ENCODE peak calls at places on chromosomes 3 and 15, in five cellular contexts. One of them, this sample, is unnamed.
A peak's percentile ranks its signal among the peaks of the same experiment; 100 is the strongest.

GRCh38 chr3:197555281-197556261 is at the start of gene BDH1:
- DNase-seq in astrocyte: peak; percentile 2
- DNase-seq in GM23248: peak; percentile 36
- DNase-seq in body of pancreas: peak; percentile 32
- DNase-seq in MM.1S: peak; percentile 91
- DNase-seq in this sample: no peak

GRCh38 chr15:78059110-78059839 is 18.2 kb downstream of the TBC1D2B start:
- DNase-seq in body of pancreas: no peak
- DNase-seq in astrocyte: peak; percentile 37
- DNase-seq in GM23248: peak; percentile 15
- DNase-seq in MM.1S: no peak
- DNase-seq in this sample: no peak

GRCh38 chr3:270688-271087 is 74.1 kb downstream of the CHL1 start:
- DNase-seq in GM23248: no peak
- DNase-seq in body of pancreas: no peak
- DNase-seq in MM.1S: no peak
- DNase-seq in astrocyte: no peak
- DNase-seq in this sample: no peak

GRCh38 chr3:42070089-42070885 is 20.9 kb upstream of the TRAK1 start:
- DNase-seq in MM.1S: no peak
- DNase-seq in body of pancreas: no peak
- DNase-seq in astrocyte: no peak
- DNase-seq in GM23248: peak; percentile 36
- DNase-seq in this sample: no peak

GRCh38 chr3:5054098-5054497 is 68.0 kb upstream of the ARL8B start:
- DNase-seq in body of pancreas: no peak
- DNase-seq in GM23248: no peak
- DNase-seq in MM.1S: no peak
- DNase-seq in astrocyte: no peak
- DNase-seq in this sample: no peak

GRCh38 chr15:67019069-67019468 is 46.3 kb upstream of the SMAD3 start:
- DNase-seq in body of pancreas: no peak
- DNase-seq in astrocyte: no peak
- DNase-seq in GM23248: no peak
- DNase-seq in MM.1S: no peak
- DNase-seq in this sample: no peak

GRCh38 chr3:140298569-140299070 is 363.6 kb downstream of the CLSTN2 start:
- DNase-seq in body of pancreas: no peak
- DNase-seq in GM23248: no peak
- DNase-seq in astrocyte: no peak
- DNase-seq in MM.1S: no peak
- DNase-seq in this sample: no peak

GRCh38 chr15:76433798-76434400 is 97.3 kb downstream of the ISL2 start:
- DNase-seq in MM.1S: peak; percentile 77
- DNase-seq in body of pancreas: no peak
- DNase-seq in astrocyte: peak; percentile 48
- DNase-seq in GM23248: peak; percentile 39
- DNase-seq in this sample: no peak

GRCh38 chr3:149765762-149766334 is 13.6 kb upstream of the COMMD2 start:
- DNase-seq in GM23248: peak; percentile 66
- DNase-seq in MM.1S: peak; percentile 29
- DNase-seq in astrocyte: peak; percentile 30
- DNase-seq in body of pancreas: no peak
- DNase-seq in this sample: no peak

GRCh38 chr3:101803152-101803782 is 24.3 kb downstream of the NXPE3 start:
- DNase-seq in astrocyte: peak; percentile 53
- DNase-seq in body of pancreas: peak; percentile 74
- DNase-seq in MM.1S: peak; percentile 90
- DNase-seq in GM23248: peak; percentile 77
- DNase-seq in this sample: no peak

GRCh38 chr3:183193762-183194701 is 31.5 kb upstream of the LAMP3 start:
- DNase-seq in MM.1S: no peak
- DNase-seq in astrocyte: no peak
- DNase-seq in body of pancreas: no peak
- DNase-seq in GM23248: no peak
- DNase-seq in this sample: no peak

GRCh38 chr3:196207833-196208607 is 3.2 kb downstream of the ZDHHC19 start:
- DNase-seq in body of pancreas: no peak
- DNase-seq in MM.1S: no peak
- DNase-seq in GM23248: peak; percentile 38
- DNase-seq in astrocyte: no peak
- DNase-seq in this sample: no peak

GRCh38 chr3:107927361-107928083 is 163.3 kb downstream of the CD47 start:
- DNase-seq in MM.1S: peak; percentile 56
- DNase-seq in GM23248: peak; percentile 88
- DNase-seq in astrocyte: peak; percentile 64
- DNase-seq in body of pancreas: peak; percentile 62
- DNase-seq in this sample: no peak

GRCh38 chr3:18758047-18758704 is 333.0 kb upstream of the SATB1 start:
- DNase-seq in GM23248: peak; percentile 33
- DNase-seq in body of pancreas: peak; percentile 55
- DNase-seq in astrocyte: no peak
- DNase-seq in MM.1S: peak; percentile 81
- DNase-seq in this sample: no peak

GRCh38 chr3:52119056-52119455 is 35.2 kb downstream of the POC1A start:
- DNase-seq in GM23248: no peak
- DNase-seq in body of pancreas: no peak
- DNase-seq in astrocyte: no peak
- DNase-seq in MM.1S: no peak
- DNase-seq in this sample: no peak

GRCh38 chr15:67076147-67076843 is 10.9 kb downstream of the SMAD3 start:
- DNase-seq in MM.1S: no peak
- DNase-seq in astrocyte: peak; percentile 84
- DNase-seq in body of pancreas: no peak
- DNase-seq in GM23248: peak; percentile 87
- DNase-seq in this sample: peak; percentile 74

GRCh38 chr3:27356976-27357375 is 12.2 kb downstream of the NEK10 start:
- DNase-seq in body of pancreas: no peak
- DNase-seq in GM23248: no peak
- DNase-seq in MM.1S: no peak
- DNase-seq in astrocyte: no peak
- DNase-seq in this sample: no peak

GRCh38 chr15:68314563-68314962 is 37.0 kb downstream of the FEM1B start:
- DNase-seq in astrocyte: peak; percentile 3
- DNase-seq in MM.1S: no peak
- DNase-seq in body of pancreas: no peak
- DNase-seq in GM23248: no peak
- DNase-seq in this sample: no peak

GRCh38 chr3:119893769-119894168 is 111.9 kb downstream of the NR1I2 start:
- DNase-seq in body of pancreas: no peak
- DNase-seq in MM.1S: no peak
- DNase-seq in GM23248: no peak
- DNase-seq in astrocyte: no peak
- DNase-seq in this sample: no peak

GRCh38 chr3:77251136-77251535 is 211.2 kb downstream of the ROBO2 start:
- DNase-seq in body of pancreas: no peak
- DNase-seq in MM.1S: no peak
- DNase-seq in GM23248: no peak
- DNase-seq in astrocyte: no peak
- DNase-seq in this sample: no peak

GRCh38 chr3:77248420-77248819 is 208.5 kb downstream of the ROBO2 start:
- DNase-seq in astrocyte: no peak
- DNase-seq in body of pancreas: no peak
- DNase-seq in MM.1S: no peak
- DNase-seq in GM23248: no peak
- DNase-seq in this sample: no peak

GRCh38 chr3:77247817-77248216 is 207.9 kb downstream of the ROBO2 start:
- DNase-seq in MM.1S: no peak
- DNase-seq in GM23248: no peak
- DNase-seq in astrocyte: no peak
- DNase-seq in body of pancreas: no peak
- DNase-seq in this sample: no peak

GRCh38 chr3:77247063-77247462 is 207.2 kb downstream of the ROBO2 start:
- DNase-seq in MM.1S: no peak
- DNase-seq in GM23248: no peak
- DNase-seq in body of pancreas: no peak
- DNase-seq in astrocyte: no peak
- DNase-seq in this sample: no peak
- H3K4me1 ChIP-seq in MM.1S: no peaks in the 10 kb centered on the region
- H3K4me1 ChIP-seq in GM23248: no peaks in the 10 kb centered on the region
- H3K4me1 ChIP-seq in body of pancreas: no peaks in the 10 kb centered on the region
- H3K4me1 ChIP-seq in astrocyte: no peaks in the 10 kb centered on the region
- H3K4me1 ChIP-seq in this sample: peaks cover 3% of the 10 kb centered on the region

GRCh38 chr3:159798951-159799350 is 189.7 kb upstream of the IL12A start:
- DNase-seq in MM.1S: no peak
- DNase-seq in body of pancreas: no peak
- DNase-seq in GM23248: peak; percentile 69
- DNase-seq in astrocyte: peak; percentile 94
- DNase-seq in this sample: no peak
- H3K4me1 ChIP-seq in MM.1S: no peaks in the 10 kb centered on the region
- H3K4me1 ChIP-seq in body of pancreas: no peaks in the 10 kb centered on the region
- H3K4me1 ChIP-seq in GM23248: peaks cover 64% of the 10 kb centered on the region
- H3K4me1 ChIP-seq in astrocyte: peaks cover 45% of the 10 kb centered on the region
- H3K4me1 ChIP-seq in this sample: peaks cover 96% of the 10 kb centered on the region

GRCh38 chr15:91852741-91853500 is 587 bp upstream of the SLCO3A1 start:
- DNase-seq in astrocyte: peak; percentile 41
- DNase-seq in body of pancreas: peak; percentile 66
- DNase-seq in GM23248: peak; percentile 86
- DNase-seq in MM.1S: peak; percentile 81
- DNase-seq in this sample: no peak

GRCh38 chr15:91855684-91856553 is 2.4 kb downstream of the SLCO3A1 start:
- DNase-seq in GM23248: peak; percentile 5
- DNase-seq in astrocyte: no peak
- DNase-seq in body of pancreas: peak; percentile 35
- DNase-seq in MM.1S: no peak
- DNase-seq in this sample: no peak

GRCh38 chr15:91855241-91855640 is 1.7 kb downstream of the SLCO3A1 start:
- DNase-seq in astrocyte: no peak
- DNase-seq in MM.1S: no peak
- DNase-seq in body of pancreas: no peak
- DNase-seq in GM23248: no peak
- DNase-seq in this sample: no peak

GRCh38 chr15:91853501-91853967 is at the start of gene SLCO3A1:
- DNase-seq in MM.1S: peak; percentile 71
- DNase-seq in astrocyte: no peak
- DNase-seq in body of pancreas: peak; percentile 65
- DNase-seq in GM23248: peak; percentile 72
- DNase-seq in this sample: peak; percentile 31

DNA sequence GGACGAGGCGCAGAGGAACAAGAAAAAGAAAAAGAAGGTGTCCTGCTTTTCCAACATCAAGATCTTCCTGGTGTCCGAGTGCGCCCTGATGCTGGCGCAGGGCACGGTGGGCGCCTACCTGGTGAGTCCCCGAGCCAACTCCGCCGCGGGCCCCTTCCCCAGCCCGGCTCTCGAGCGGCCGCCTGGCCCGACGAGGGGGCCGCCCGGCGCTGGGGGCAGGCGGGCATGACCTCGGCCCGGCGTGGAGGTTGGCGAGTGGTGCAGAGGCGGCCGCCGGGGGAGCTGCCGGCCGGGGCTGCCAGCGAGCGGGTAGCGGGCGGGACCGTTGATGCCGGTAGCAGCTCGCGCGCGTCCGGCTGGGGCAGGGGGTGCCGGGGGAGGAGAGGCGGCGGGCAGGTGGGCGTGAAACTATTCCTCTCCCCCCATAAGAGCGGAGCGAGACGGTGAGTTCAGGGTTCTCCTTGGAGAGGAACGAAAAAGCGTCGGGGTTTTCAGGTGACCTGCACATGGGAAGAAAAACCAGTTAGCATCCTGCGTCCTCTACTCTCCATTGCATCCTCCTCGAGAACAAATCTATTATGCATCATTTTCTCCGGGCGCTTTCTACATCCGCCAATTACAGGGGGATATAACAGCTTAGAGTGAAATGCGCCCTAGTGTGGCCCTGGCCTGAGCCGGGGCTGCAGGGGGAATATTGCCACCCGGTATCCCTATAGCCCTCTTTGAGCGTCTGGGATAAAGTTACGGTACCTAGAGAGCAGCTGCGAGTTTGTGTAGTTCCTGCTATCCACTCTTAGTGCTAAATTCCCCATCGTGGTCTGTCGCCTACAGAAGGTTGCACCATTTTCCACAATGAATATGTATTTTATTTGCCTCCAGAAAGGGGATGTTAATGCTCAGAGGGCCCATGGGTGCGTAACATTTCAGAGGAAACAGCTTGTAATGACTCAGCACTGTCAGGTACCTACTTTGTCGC is 748 bp downstream of the SLCO3A1 start:
- DNase-seq in body of pancreas: peak; percentile 34
- DNase-seq in GM23248: peak; percentile 73
- DNase-seq in MM.1S: peak; percentile 50
- DNase-seq in astrocyte: no peak
- DNase-seq in this sample: no peak
- H3K4me1 ChIP-seq in body of pancreas: peaks cover 32% of the 10 kb centered on the region
- H3K4me1 ChIP-seq in GM23248: peaks cover 5% of the 10 kb centered on the region
- H3K4me1 ChIP-seq in MM.1S: peaks cover 45% of the 10 kb centered on the region
- H3K4me1 ChIP-seq in astrocyte: peaks cover 10% of the 10 kb centered on the region
- H3K4me1 ChIP-seq in this sample: peaks cover 35% of the 10 kb centered on the region

GRCh38 chr3:47163990-47164848 is at the start of gene SETD2:
- DNase-seq in body of pancreas: peak; percentile 96
- DNase-seq in MM.1S: peak; percentile 91
- DNase-seq in GM23248: peak; percentile 97
- DNase-seq in astrocyte: peak; percentile 83
- DNase-seq in this sample: peak; percentile 86
- H3K4me1 ChIP-seq in body of pancreas: peaks cover 48% of the 10 kb centered on the region
- H3K4me1 ChIP-seq in MM.1S: peaks cover 33% of the 10 kb centered on the region
- H3K4me1 ChIP-seq in GM23248: peaks cover 33% of the 10 kb centered on the region
- H3K4me1 ChIP-seq in astrocyte: peaks cover 11% of the 10 kb centered on the region
- H3K4me1 ChIP-seq in this sample: peaks cover 39% of the 10 kb centered on the region

GRCh38 chr15:85455851-85456250 is 75.4 kb downstream of the AKAP13 start:
- DNase-seq in MM.1S: no peak
- DNase-seq in body of pancreas: no peak
- DNase-seq in astrocyte: no peak
- DNase-seq in GM23248: no peak
- DNase-seq in this sample: no peak

GRCh38 chr15:85454403-85454802 is 74.0 kb downstream of the AKAP13 start:
- DNase-seq in MM.1S: no peak
- DNase-seq in body of pancreas: no peak
- DNase-seq in astrocyte: no peak
- DNase-seq in GM23248: no peak
- DNase-seq in this sample: no peak

GRCh38 chr15:85456798-85457197 is 76.4 kb downstream of the AKAP13 start:
- DNase-seq in GM23248: no peak
- DNase-seq in astrocyte: no peak
- DNase-seq in body of pancreas: no peak
- DNase-seq in MM.1S: no peak
- DNase-seq in this sample: no peak

GRCh38 chr15:85458764-85459163 is 78.4 kb downstream of the AKAP13 start:
- DNase-seq in astrocyte: no peak
- DNase-seq in body of pancreas: no peak
- DNase-seq in GM23248: peak; percentile 23
- DNase-seq in MM.1S: no peak
- DNase-seq in this sample: no peak

GRCh38 chr15:85457392-85457968 is 77.1 kb downstream of the AKAP13 start:
- DNase-seq in body of pancreas: no peak
- DNase-seq in GM23248: no peak
- DNase-seq in MM.1S: no peak
- DNase-seq in astrocyte: no peak
- DNase-seq in this sample: no peak
- H3K4me1 ChIP-seq in body of pancreas: peaks cover 3% of the 10 kb centered on the region
- H3K4me1 ChIP-seq in GM23248: no peaks in the 10 kb centered on the region
- H3K4me1 ChIP-seq in MM.1S: no peaks in the 10 kb centered on the region
- H3K4me1 ChIP-seq in astrocyte: no peaks in the 10 kb centered on the region
- H3K4me1 ChIP-seq in this sample: peaks cover 4% of the 10 kb centered on the region